ENCODE peak calls at places on chromosomes 16 and 17, in five cellular contexts. M, I, R, L and F are unnamed samples.

GRCh38 chr16:79690159-79690558 is 89.6 kb upstream of the MAF start:
- DNase-seq in L (no peak), M (no peak), I (no peak), R (no peak), F (no peak)

GRCh38 chr17:56833023-56833811 is 503 bp downstream of the C17orf67 start:
- DNase-seq in I (peak), L (peak), R (peak), M (peak), F (peak)

GRCh38 chr17:15655162-15655561 is 28.9 kb downstream of the TRIM16 start:
- DNase-seq in M (no peak), L (no peak), R (no peak), I (no peak), F (no peak)

GRCh38 chr16:71927787-71928186 is 32.5 kb downstream of the IST1 start:
- DNase-seq in M (no peak), I (no peak), L (no peak), R (no peak), F (no peak)

GRCh38 chr16:2027024-2028010 is 615 bp downstream of the NHERF2 start:
- DNase-seq in L (no peak), R (peak), M (peak), I (no peak), F (peak)

GRCh38 chr17:28950752-28951427 is 428 bp downstream of the PHF12 start:
- DNase-seq in R (no peak), L (no peak), I (no peak), M (no peak), F (no peak)

GRCh38 chr17:70138309-70138865 is 30.9 kb upstream of the KCNJ2 start:
- DNase-seq in L (no peak), M (no peak), R (peak), I (no peak), F (no peak)

GRCh38 chr17:20010099-20010863 is 1.1 kb downstream of the SPECC1 start:
- DNase-seq in M (no peak), R (peak), I (no peak), L (no peak), F (no peak)

GRCh38 chr16:46858151-46858550 is 26.0 kb upstream of the GPT2 start:
- DNase-seq in L (no peak), M (no peak), I (no peak), R (no peak), F (no peak)

GRCh38 chr17:5283531-5284315 is 1.6 kb downstream of the RABEP1 start:
- DNase-seq in I (no peak), M (no peak), L (no peak), R (peak), F (peak)

GRCh38 chr16:89562027-89562599 is 1.6 kb downstream of the RPL13 start:
- DNase-seq in I (no peak), M (no peak), R (no peak), L (no peak), F (peak)

GRCh38 chr16:69926241-69926640 is 24.9 kb upstream of the CLEC18A start:
- DNase-seq in M (no peak), I (no peak), L (no peak), R (no peak), F (no peak)

GRCh38 chr17:45332505-45332904 is 15.7 kb upstream of the MAP3K14 start:
- DNase-seq in R (no peak), M (peak), L (no peak), I (no peak), F (no peak)

GRCh38 chr16:894841-895240 is 75.9 kb downstream of the LMF1 start:
- DNase-seq in M (no peak), R (no peak), L (no peak), I (no peak), F (no peak)

GRCh38 chr17:27586203-27586701 is 44.7 kb upstream of the LGALS9 start:
- DNase-seq in I (no peak), M (no peak), L (no peak), R (peak), F (no peak)

GRCh38 chr17:20965492-20965891 is 77.3 kb downstream of the USP22 start:
- DNase-seq in M (no peak), L (no peak), R (no peak), I (no peak), F (no peak)

GRCh38 chr17:67608691-67609090 is 109.0 kb upstream of the NOL11 start:
- DNase-seq in R (peak), M (no peak), L (no peak), I (no peak), F (no peak)

GRCh38 chr17:31329221-31329620 is 7.8 kb upstream of the EVI2A start:
- DNase-seq in L (no peak), R (peak), I (no peak), M (no peak), F (no peak)

GRCh38 chr17:56185905-56186783 is 32.9 kb downstream of the ANKFN1 start:
- DNase-seq in L (no peak), I (no peak), R (peak), M (no peak), F (no peak)

GRCh38 chr16:24980077-24980793 is 34.9 kb downstream of the ARHGAP17 start:
- DNase-seq in M (no peak), I (no peak), L (no peak), R (no peak), F (peak)

GRCh38 chr17:70525976-70526375 is 356.6 kb downstream of the KCNJ2 start:
- DNase-seq in L (no peak), I (no peak), R (no peak), M (no peak), F (no peak)

GRCh38 chr16:582614-583331 is 7.1 kb upstream of the RAB40C start:
- DNase-seq in R (no peak), L (no peak), I (no peak), M (no peak), F (no peak)

GRCh38 chr17:56119191-56119590 is 34.1 kb upstream of the ANKFN1 start:
- DNase-seq in R (no peak), I (no peak), M (no peak), L (no peak), F (no peak)

GRCh38 chr16:85682516-85682915 is 6.2 kb downstream of the GINS2 start:
- DNase-seq in L (no peak), I (no peak), M (no peak), R (no peak), F (no peak)

GRCh38 chr17:34361478-34362061 is 1.5 kb downstream of the CCL1 start:
- DNase-seq in I (peak), M (peak), L (peak), R (peak), F (peak)

GRCh38 chr17:57458718-57459285 is 202.5 kb downstream of the MSI2 start:
- DNase-seq in L (no peak), M (no peak), I (no peak), R (no peak), F (no peak)

GRCh38 chr17:68294617-68295016 is 3.3 kb downstream of the ARSG start:
- DNase-seq in L (no peak), I (no peak), R (no peak), M (no peak), F (no peak)

GRCh38 chr17:67990909-67991308 is 5.4 kb downstream of the C17orf58 start:
- DNase-seq in M (no peak), R (no peak), I (no peak), L (no peak), F (no peak)

GRCh38 chr16:88400186-88400585 is 17.4 kb downstream of the ZNF469 start:
- DNase-seq in M (no peak), L (no peak), I (no peak), R (no peak), F (no peak)

GRCh38 chr17:71511266-71511995 is 609.4 kb upstream of the SOX9 start:
- DNase-seq in L (no peak), R (no peak), M (no peak), I (no peak), F (no peak)

GRCh38 chr16:51050379-51050710 is 100.7 kb downstream of the SALL1 start:
- DNase-seq in I (no peak), L (no peak), M (no peak), R (no peak), F (no peak)

GRCh38 chr16:57600952-57601580 is 27.4 kb upstream of the ADGRG1 start:
- DNase-seq in R (no peak), L (no peak), M (no peak), I (no peak), F (no peak)

GRCh38 chr16:48123104-48123788 is 32.5 kb downstream of the ABCC12 start:
- DNase-seq in L (peak), R (peak), I (peak), M (no peak), F (no peak)

GRCh38 chr17:35048685-35049379 is 14.7 kb downstream of the RFFL start:
- DNase-seq in M (no peak), L (no peak), I (no peak), R (no peak), F (no peak)